ENCODE peak calls at places on chromosomes 4 and X, in ten cellular contexts. G, T, F, Q, B, A, V, E, L and H are unnamed samples.

GRCh38 chrX:30248854-30249253 is 1.9 kb downstream of the MAGEB1 start:
- DNase-seq in G (no peak), T (no peak), F (no peak), Q (no peak), B (no peak), A (no peak), V (no peak), E (no peak), L (no peak), H (no peak)

GRCh38 chr4:4849524-4850193 is 9.8 kb upstream of the MSX1 start:
- DNase-seq in G (no peak), T (no peak), F (no peak), Q (no peak), B (no peak), A (no peak), V (no peak), E (no peak), L (no peak), H (no peak)

GRCh38 chr4:137993232-137993631 is 248.9 kb downstream of the SLC7A11 start:
- DNase-seq in G (no peak), T (no peak), F (no peak), Q (no peak), B (no peak), A (no peak), V (no peak), E (no peak), L (no peak), H (no peak)

GRCh38 chrX:53223955-53224859 is 800 bp downstream of the KDM5C start:
- DNase-seq in G (no peak), T (peak; percentile 16), F (peak; percentile 83), Q (no peak), B (no peak), A (no peak), V (no peak), E (peak; percentile 48), L (peak; percentile 52), H (no peak)

GRCh38 chr4:82745173-82745842 is 53.3 kb downstream of the SCD5 start:
- DNase-seq in G (no peak), T (no peak), F (peak; percentile 88), Q (no peak), B (no peak), A (no peak), V (no peak), E (peak; percentile 45), L (peak; percentile 98), H (no peak)

GRCh38 chrX:3145716-3146115 is 104.4 kb downstream of the ARSF start:
- DNase-seq in G (no peak), T (no peak), F (no peak), Q (no peak), B (no peak), A (no peak), V (no peak), E (no peak), L (peak; percentile 26), H (no peak)

GRCh38 chrX:12241026-12241425 is 102.8 kb downstream of the FRMPD4 start:
- DNase-seq in G (no peak), T (no peak), F (no peak), Q (no peak), B (no peak), A (no peak), V (no peak), E (no peak), L (peak; percentile 67), H (no peak)

GRCh38 chrX:13085533-13085932 is 41.1 kb upstream of the FAM9C start:
- DNase-seq in G (no peak), T (no peak), F (no peak), Q (no peak), B (no peak), A (no peak), V (no peak), E (no peak), L (no peak), H (peak; percentile 51)

GRCh38 chr4:64384237-64385176 is 24.7 kb downstream of the TECRL start:
- DNase-seq in G (no peak), T (no peak), F (no peak), Q (no peak), B (no peak), A (no peak), V (no peak), E (no peak), L (no peak), H (no peak)

GRCh38 chr4:111937368-111937767 is 207.9 kb upstream of the FAM241A start:
- DNase-seq in G (no peak), T (no peak), F (no peak), Q (no peak), B (peak; percentile 58), A (no peak), V (peak; percentile 2), E (no peak), L (peak; percentile 55), H (no peak)

GRCh38 chrX:133482345-133483041 is 67.2 kb upstream of the GPC4 start:
- DNase-seq in G (no peak), T (no peak), F (peak; percentile 43), Q (no peak), B (no peak), A (no peak), V (no peak), E (no peak), L (no peak), H (no peak)

GRCh38 chrX:73863268-73863667 is 300.3 kb downstream of the CHIC1 start:
- DNase-seq in G (no peak), T (no peak), F (no peak), Q (no peak), B (no peak), A (no peak), V (no peak), E (no peak), L (no peak), H (no peak)

GRCh38 chrX:154013614-154014360 is 5.9 kb downstream of the IRAK1 start:
- DNase-seq in G (no peak), T (no peak), F (no peak), Q (no peak), B (no peak), A (no peak), V (peak; percentile 21), E (no peak), L (peak; percentile 41), H (peak; percentile 65)

GRCh38 chrX:152212969-152213368 is 74.6 kb upstream of the MAGEA10 start:
- DNase-seq in G (no peak), T (no peak), F (no peak), Q (no peak), B (no peak), A (no peak), V (no peak), E (no peak), L (no peak), H (no peak)

GRCh38 chrX:48695524-48695875 is 1.0 kb upstream of the SUV39H1 start:
- DNase-seq in G (no peak), T (no peak), F (peak; percentile 17), Q (no peak), B (no peak), A (no peak), V (no peak), E (no peak), L (peak; percentile 15), H (no peak)

GRCh38 chr4:106090826-106091225 is 195.6 kb downstream of the NPNT start:
- DNase-seq in G (no peak), T (no peak), F (no peak), Q (no peak), B (no peak), A (no peak), V (no peak), E (no peak), L (no peak), H (no peak)

GRCh38 chr4:61514991-61515390 is 314.9 kb downstream of the ADGRL3 start:
- DNase-seq in G (no peak), T (no peak), F (no peak), Q (no peak), B (no peak), A (no peak), V (no peak), E (no peak), L (no peak), H (no peak)

GRCh38 chr4:74262522-74262921 is 45.7 kb upstream of the EPGN start:
- DNase-seq in G (no peak), T (no peak), F (no peak), Q (no peak), B (peak; percentile 19), A (no peak), V (no peak), E (no peak), L (no peak), H (no peak)

GRCh38 chr4:150136036-150136435 is 57.8 kb downstream of the DCLK2 start:
- DNase-seq in G (no peak), T (no peak), F (peak; percentile 69), Q (no peak), B (no peak), A (no peak), V (no peak), E (no peak), L (peak; percentile 87), H (no peak)

GRCh38 chrX:31702208-31702607 is 630.4 kb upstream of the FTHL17 start:
- DNase-seq in G (no peak), T (no peak), F (peak; percentile 12), Q (no peak), B (no peak), A (no peak), V (no peak), E (no peak), L (peak; percentile 5), H (no peak)

GRCh38 chr4:185800266-185800945 is 11.6 kb downstream of the SORBS2 start:
- DNase-seq in G (no peak), T (no peak), F (no peak), Q (no peak), B (no peak), A (no peak), V (no peak), E (no peak), L (no peak), H (no peak)

GRCh38 chrX:53682885-53683555 is 3.5 kb downstream of the HUWE1 start:
- DNase-seq in G (peak; percentile 29), T (peak; percentile 13), F (peak; percentile 41), Q (no peak), B (peak; percentile 24), A (no peak), V (peak; percentile 4), E (no peak), L (peak; percentile 73), H (peak; percentile 6)

GRCh38 chr4:93313207-93313606 is 515.3 kb upstream of the ATOH1 start:
- DNase-seq in G (no peak), T (no peak), F (no peak), Q (no peak), B (no peak), A (no peak), V (no peak), E (no peak), L (no peak), H (no peak)

GRCh38 chr4:186105721-186106335 is 1.3 kb downstream of the FAM149A start:
- DNase-seq in G (no peak), T (no peak), F (peak; percentile 4), Q (no peak), B (no peak), A (peak; percentile 34), V (no peak), E (no peak), L (no peak), H (no peak)

GRCh38 chr4:77493120-77493767 is 112.4 kb upstream of the CXCL13 start:
- DNase-seq in G (peak; percentile 38), T (no peak), F (no peak), Q (no peak), B (no peak), A (no peak), V (no peak), E (no peak), L (no peak), H (no peak)